ENCODE peak calls at places on chromosomes 12 and 14, in five cellular contexts. M is OCI-LY7, D is H7, J is upper lobe of right lung, A is colonic mucosa. N is an unnamed sample.

GRCh38 chr12:50569876-50570275 is 65.1 kb downstream of the DIP2B start:
- DNase-seq in D (no peak), A (no peak), J (no peak), M (no peak), N (no peak)

GRCh38 chr12:54338682-54339296 is 13.9 kb downstream of the COPZ1 start:
- DNase-seq in M (no peak), A (no peak), J (no peak), D (no peak), N (no peak)

GRCh38 chr12:71661977-71662522 is 1.6 kb downstream of the ZFC3H1 start:
- DNase-seq in M (no peak), A (no peak), J (no peak), D (no peak), N (no peak)

GRCh38 chr14:75399819-75400678 is 27.8 kb upstream of the JDP2 start:
- DNase-seq in M (no peak), J (peak; percentile 92), A (peak; percentile 93), D (no peak), N (peak; percentile 97)

GRCh38 chr14:29463727-29464370 is 463.8 kb downstream of the PRKD1 start:
- DNase-seq in M (no peak), J (no peak), D (no peak), A (no peak), N (no peak)

GRCh38 chr12:103401421-103401820 is 94.3 kb downstream of the C12orf42 start:
- DNase-seq in M (peak; percentile 9), J (no peak), A (no peak), D (peak; percentile 20), N (no peak)

GRCh38 chr14:50533314-50533705 is 941 bp upstream of the MAP4K5 start:
- DNase-seq in J (no peak), A (no peak), D (no peak), M (peak; percentile 49), N (no peak)

GRCh38 chr12:91382081-91382543 is 199.5 kb upstream of the DCN start:
- DNase-seq in M (peak; percentile 77), J (peak; percentile 84), A (peak; percentile 90), D (peak; percentile 16), N (peak; percentile 84)

GRCh38 chr12:53049582-53050318 is at the start of gene TNS2:
- DNase-seq in D (peak; percentile 87), M (no peak), A (peak; percentile 75), J (peak; percentile 91), N (peak; percentile 95)

GRCh38 chr14:26281280-26281998 is 316.4 kb downstream of the NOVA1 start:
- DNase-seq in A (no peak), D (no peak), M (no peak), J (no peak), N (no peak)

GRCh38 chr12:91978143-91978542 is 167.5 kb downstream of the BTG1 start:
- DNase-seq in M (no peak), J (no peak), D (no peak), A (no peak), N (no peak)

GRCh38 chr14:23608454-23608853 is 27.7 kb upstream of the DHRS2 start:
- DNase-seq in D (no peak), J (no peak), A (no peak), M (no peak), N (no peak)
- H3K36me3 ChIP-seq in D (no peaks in the 10 kb centered on the region), J (no peaks in the 10 kb centered on the region), A (no peaks in the 10 kb centered on the region), M (no peaks in the 10 kb centered on the region), N (no peaks in the 10 kb centered on the region)

GRCh38 chr12:55983229-55983849 is 9.5 kb downstream of the RAB5B start:
- DNase-seq in M (peak; percentile 27), D (no peak), J (no peak), A (no peak), N (no peak)
- H3K36me3 ChIP-seq in M (peaks cover 32% of the 10 kb centered on the region), D (peaks cover 2% of the 10 kb centered on the region), J (peaks cover 63% of the 10 kb centered on the region), A (peaks cover 23% of the 10 kb centered on the region), N (peaks cover 2% of the 10 kb centered on the region)

GRCh38 chr12:40718878-40719372 is 26.7 kb downstream of the CNTN1 start:
- DNase-seq in A (no peak), D (no peak), J (no peak), M (no peak), N (no peak)
- H3K36me3 ChIP-seq in A (no peaks in the 10 kb centered on the region), D (no peaks in the 10 kb centered on the region), J (no peaks in the 10 kb centered on the region), M (no peaks in the 10 kb centered on the region), N (no peaks in the 10 kb centered on the region)

GRCh38 chr12:880656-881055 is 68.8 kb downstream of the RAD52 start:
- DNase-seq in M (no peak), A (no peak), J (no peak), D (no peak), N (no peak)
- H3K36me3 ChIP-seq in M (peaks cover 79% of the 10 kb centered on the region), A (peaks cover 46% of the 10 kb centered on the region), J (peaks cover 94% of the 10 kb centered on the region), D (peaks cover 38% of the 10 kb centered on the region), N (peaks cover 67% of the 10 kb centered on the region)

GRCh38 chr14:71070169-71070568 is 162.9 kb downstream of the PCNX1 start:
- DNase-seq in M (no peak), D (no peak), J (no peak), A (no peak), N (no peak)
- H3K36me3 ChIP-seq in M (peaks cover 50% of the 10 kb centered on the region), D (peaks cover 3% of the 10 kb centered on the region), J (peaks cover 43% of the 10 kb centered on the region), A (peaks cover 4% of the 10 kb centered on the region), N (peaks cover 15% of the 10 kb centered on the region)

DNA sequence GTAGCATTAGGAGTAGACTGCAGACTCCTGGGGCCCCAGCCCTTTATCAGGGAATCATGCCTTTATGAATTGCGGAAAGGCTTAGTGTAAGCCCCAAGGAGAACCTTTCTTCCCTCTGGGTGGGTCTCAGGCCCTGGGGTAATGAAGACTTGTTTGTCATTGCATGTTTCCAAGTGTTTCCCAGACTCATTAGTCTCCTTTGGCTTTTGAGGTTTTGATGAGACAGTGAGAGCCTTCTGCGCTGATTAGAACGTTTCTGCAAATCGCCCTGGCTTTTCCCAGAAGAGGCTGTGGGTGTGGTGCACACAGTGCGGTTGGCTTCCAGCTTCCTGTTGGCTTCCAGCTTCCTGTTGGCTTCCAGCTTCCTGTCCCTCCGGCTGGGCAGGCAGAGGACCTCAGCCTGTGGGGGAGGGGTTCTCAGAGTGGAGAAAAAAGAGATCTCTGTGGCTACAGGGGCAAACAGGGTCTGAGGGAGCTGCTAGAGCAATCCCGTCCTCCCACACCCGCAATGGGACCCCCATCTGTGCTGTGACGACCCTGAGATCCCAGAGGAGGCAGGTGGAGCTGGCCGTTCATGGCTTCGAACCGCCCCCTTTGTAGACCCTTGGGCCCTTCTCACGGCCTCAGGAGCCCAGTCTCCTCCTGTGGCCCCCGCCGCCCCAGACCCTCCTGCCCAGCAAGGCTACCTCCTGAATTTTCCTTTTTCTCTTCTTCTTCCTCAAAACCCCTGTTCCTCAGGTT is 42.1 kb downstream of the GPR68 start:
- DNase-seq in A (peak; percentile 32), M (no peak), J (peak; percentile 73), D (no peak), N (no peak)
- H3K36me3 ChIP-seq in A (peaks cover 26% of the 10 kb centered on the region), M (peaks cover 89% of the 10 kb centered on the region), J (peaks cover 76% of the 10 kb centered on the region), D (peaks cover 9% of the 10 kb centered on the region), N (peaks cover 26% of the 10 kb centered on the region)

GRCh38 chr12:108646597-108647190 is 13.0 kb upstream of the SELPLG start:
- DNase-seq in J (no peak), M (no peak), D (no peak), A (no peak), N (no peak)

GRCh38 chr12:108645686-108646596 is 12.2 kb upstream of the SELPLG start:
- DNase-seq in M (no peak), D (no peak), J (no peak), A (no peak), N (no peak)

GRCh38 chr12:108643941-108644742 is 10.4 kb upstream of the SELPLG start:
- DNase-seq in M (no peak), A (no peak), D (no peak), J (peak; percentile 87), N (peak; percentile 87)

GRCh38 chr12:108642899-108643654 is 9.4 kb upstream of the SELPLG start:
- DNase-seq in M (no peak), D (no peak), A (no peak), J (no peak), N (no peak)

GRCh38 chr12:108644743-108645120 is 11.0 kb upstream of the SELPLG start:
- DNase-seq in D (no peak), A (no peak), J (no peak), M (no peak), N (no peak)
- H3K36me3 ChIP-seq in D (peaks cover 7% of the 10 kb centered on the region), A (peaks cover 20% of the 10 kb centered on the region), J (peaks cover 42% of the 10 kb centered on the region), M (peaks cover 71% of the 10 kb centered on the region), N (peaks cover 7% of the 10 kb centered on the region)

GRCh38 chr12:68733661-68734071 is 12.3 kb upstream of the SLC35E3 start:
- DNase-seq in M (no peak), D (no peak), J (no peak), A (no peak), N (no peak)
- H3K36me3 ChIP-seq in M (peaks cover 98% of the 10 kb centered on the region), D (peaks cover 27% of the 10 kb centered on the region), J (peaks cover 56% of the 10 kb centered on the region), A (peaks cover 7% of the 10 kb centered on the region), N (peaks cover 21% of the 10 kb centered on the region)

DNA sequence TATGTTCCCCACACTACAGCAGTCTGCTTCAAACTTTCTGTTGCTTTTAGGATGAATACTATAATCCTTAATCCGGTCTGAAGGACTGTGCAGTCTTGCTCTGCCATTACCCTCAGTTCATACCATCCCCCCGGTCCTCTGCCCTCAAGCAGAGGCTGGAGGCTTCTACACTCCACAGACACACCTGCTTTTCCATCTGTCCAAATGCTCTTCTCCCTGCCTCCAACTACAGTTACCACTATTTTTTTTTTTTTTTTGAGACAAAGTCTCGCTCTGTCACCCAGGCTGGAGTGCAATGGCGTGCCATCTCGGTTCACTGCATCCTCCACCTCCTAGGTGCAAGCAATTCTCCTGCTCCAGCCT is 19.3 kb upstream of the KCNH3 start:
- DNase-seq in J (no peak), D (no peak), A (no peak), M (no peak), N (no peak)
- H3K36me3 ChIP-seq in J (peaks cover 10% of the 10 kb centered on the region), D (no peaks in the 10 kb centered on the region), A (peaks cover 3% of the 10 kb centered on the region), M (peaks cover 20% of the 10 kb centered on the region), N (peaks cover 4% of the 10 kb centered on the region)

GRCh38 chr12:48126953-48127630 is 7.9 kb downstream of the PFKM start:
- DNase-seq in A (no peak), M (no peak), J (no peak), D (no peak), N (no peak)
- H3K36me3 ChIP-seq in A (no peaks in the 10 kb centered on the region), M (peaks cover 93% of the 10 kb centered on the region), J (peaks cover 35% of the 10 kb centered on the region), D (peaks cover 11% of the 10 kb centered on the region), N (peaks cover 20% of the 10 kb centered on the region)